ENCODE peak calls at places on chromosomes 2 and 18, in seven cellular contexts. One of them, this sample, is unnamed.
A peak's percentile ranks its signal among the peaks of the same experiment; 100 is the strongest.

GRCh38 chr2:96928277-96928781 is 58.1 kb downstream of the FAM178B start:
- DNase-seq in epithelial cell of proximal tubule: no peak
- DNase-seq in fibroblast of lung: no peak
- DNase-seq in A549: no peak
- DNase-seq in left lung: peak; percentile 33
- DNase-seq in skeletal muscle cell: peak; percentile 25
- DNase-seq in mesendoderm: no peak
- DNase-seq in this sample: no peak

GRCh38 chr2:19357383-19358241 is 811 bp downstream of the OSR1 start:
- DNase-seq in A549: no peak
- DNase-seq in left lung: peak; percentile 76
- DNase-seq in mesendoderm: peak; percentile 27
- DNase-seq in fibroblast of lung: peak; percentile 69
- DNase-seq in epithelial cell of proximal tubule: no peak
- DNase-seq in skeletal muscle cell: no peak
- DNase-seq in this sample: no peak

GRCh38 chr2:157194097-157194688 is 63.3 kb upstream of the GALNT5 start:
- DNase-seq in skeletal muscle cell: no peak
- DNase-seq in fibroblast of lung: peak; percentile 84
- DNase-seq in left lung: no peak
- DNase-seq in epithelial cell of proximal tubule: peak; percentile 13
- DNase-seq in mesendoderm: peak; percentile 57
- DNase-seq in A549: peak; percentile 63
- DNase-seq in this sample: peak; percentile 35

GRCh38 chr2:77521931-77522470 is at the start of gene LRRTM4:
- DNase-seq in A549: peak; percentile 7
- DNase-seq in left lung: no peak
- DNase-seq in epithelial cell of proximal tubule: no peak
- DNase-seq in mesendoderm: peak; percentile 71
- DNase-seq in skeletal muscle cell: no peak
- DNase-seq in fibroblast of lung: peak; percentile 36
- DNase-seq in this sample: peak; percentile 1

GRCh38 chr2:173766537-173767289 is 198.5 kb downstream of the SP3 start:
- DNase-seq in A549: no peak
- DNase-seq in mesendoderm: no peak
- DNase-seq in left lung: no peak
- DNase-seq in skeletal muscle cell: no peak
- DNase-seq in fibroblast of lung: no peak
- DNase-seq in epithelial cell of proximal tubule: no peak
- DNase-seq in this sample: no peak

GRCh38 chr2:25306767-25307368 is 34.9 kb downstream of the DNMT3A start:
- DNase-seq in fibroblast of lung: no peak
- DNase-seq in epithelial cell of proximal tubule: no peak
- DNase-seq in A549: no peak
- DNase-seq in skeletal muscle cell: no peak
- DNase-seq in mesendoderm: no peak
- DNase-seq in left lung: no peak
- DNase-seq in this sample: no peak

GRCh38 chr2:165113414-165113813 is 90.4 kb downstream of the SCN3A start:
- DNase-seq in epithelial cell of proximal tubule: no peak
- DNase-seq in skeletal muscle cell: peak; percentile 10
- DNase-seq in fibroblast of lung: peak; percentile 34
- DNase-seq in mesendoderm: peak; percentile 10
- DNase-seq in A549: no peak
- DNase-seq in left lung: no peak
- DNase-seq in this sample: no peak

GRCh38 chr2:239947361-239948045 is 77.6 kb downstream of the NDUFA10 start:
- DNase-seq in left lung: peak; percentile 72
- DNase-seq in skeletal muscle cell: no peak
- DNase-seq in A549: no peak
- DNase-seq in mesendoderm: no peak
- DNase-seq in fibroblast of lung: no peak
- DNase-seq in epithelial cell of proximal tubule: no peak
- DNase-seq in this sample: no peak

GRCh38 chr18:62523255-62523588 is 397 bp downstream of the ZCCHC2 start:
- DNase-seq in fibroblast of lung: no peak
- DNase-seq in left lung: no peak
- DNase-seq in epithelial cell of proximal tubule: no peak
- DNase-seq in skeletal muscle cell: no peak
- DNase-seq in mesendoderm: no peak
- DNase-seq in A549: no peak
- DNase-seq in this sample: no peak

GRCh38 chr2:191597186-191597751 is 80.7 kb upstream of the NABP1 start:
- DNase-seq in left lung: no peak
- DNase-seq in fibroblast of lung: no peak
- DNase-seq in A549: no peak
- DNase-seq in epithelial cell of proximal tubule: no peak
- DNase-seq in skeletal muscle cell: no peak
- DNase-seq in mesendoderm: no peak
- DNase-seq in this sample: no peak

GRCh38 chr2:72954376-72955187 is 37.3 kb downstream of the EMX1 start:
- DNase-seq in fibroblast of lung: no peak
- DNase-seq in epithelial cell of proximal tubule: no peak
- DNase-seq in left lung: peak; percentile 54
- DNase-seq in skeletal muscle cell: no peak
- DNase-seq in mesendoderm: no peak
- DNase-seq in A549: no peak
- DNase-seq in this sample: no peak

GRCh38 chr2:152493945-152494528 is 159.1 kb downstream of the FMNL2 start:
- DNase-seq in fibroblast of lung: no peak
- DNase-seq in skeletal muscle cell: no peak
- DNase-seq in epithelial cell of proximal tubule: no peak
- DNase-seq in left lung: no peak
- DNase-seq in A549: no peak
- DNase-seq in mesendoderm: peak; percentile 77
- DNase-seq in this sample: no peak

GRCh38 chr2:95300391-95300938 is 3.3 kb downstream of the KCNIP3 start:
- DNase-seq in skeletal muscle cell: no peak
- DNase-seq in mesendoderm: no peak
- DNase-seq in fibroblast of lung: no peak
- DNase-seq in left lung: no peak
- DNase-seq in epithelial cell of proximal tubule: no peak
- DNase-seq in A549: no peak
- DNase-seq in this sample: no peak

DNA sequence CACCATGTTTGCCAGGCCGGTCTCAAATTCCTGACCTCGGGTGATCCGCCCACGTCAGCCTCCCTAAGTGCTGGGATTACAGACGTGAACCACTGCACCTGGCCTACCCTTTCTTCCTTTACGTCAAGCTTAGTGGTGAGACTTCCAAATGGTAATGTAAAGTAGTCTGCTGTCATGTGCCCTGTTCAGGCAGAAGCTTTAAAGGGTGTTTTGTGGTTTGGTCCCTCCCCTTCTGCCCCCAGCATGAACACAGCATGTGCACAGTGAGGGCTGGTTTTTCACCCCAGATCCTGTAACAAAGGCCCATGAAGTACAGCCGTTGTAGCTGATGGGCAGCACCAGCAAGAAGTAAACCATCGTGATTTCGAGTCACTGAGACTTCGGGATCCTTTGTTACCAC is 2.7 kb upstream of the DTYMK start:
- DNase-seq in left lung: no peak
- DNase-seq in fibroblast of lung: no peak
- DNase-seq in skeletal muscle cell: no peak
- DNase-seq in mesendoderm: no peak
- DNase-seq in epithelial cell of proximal tubule: no peak
- DNase-seq in A549: no peak
- DNase-seq in this sample: no peak
- H3K4me3 ChIP-seq in left lung: no peak overlapping the region
- H3K4me3 ChIP-seq in fibroblast of lung: no peak overlapping the region
- H3K4me3 ChIP-seq in skeletal muscle cell: no peak overlapping the region
- H3K4me3 ChIP-seq in mesendoderm: no peak overlapping the region
- H3K4me3 ChIP-seq in epithelial cell of proximal tubule: no peak overlapping the region
- H3K4me3 ChIP-seq in A549: no peak overlapping the region
- H3K4me3 ChIP-seq in this sample: no peak overlapping the region

GRCh38 chr2:241846406-241846805 is 12.3 kb downstream of the PDCD1 start:
- DNase-seq in A549: no peak
- DNase-seq in skeletal muscle cell: no peak
- DNase-seq in left lung: no peak
- DNase-seq in fibroblast of lung: no peak
- DNase-seq in mesendoderm: no peak
- DNase-seq in epithelial cell of proximal tubule: no peak
- DNase-seq in this sample: no peak

GRCh38 chr2:241844066-241844728 is 14.5 kb downstream of the PDCD1 start:
- DNase-seq in left lung: peak; percentile 90
- DNase-seq in fibroblast of lung: peak; percentile 32
- DNase-seq in epithelial cell of proximal tubule: no peak
- DNase-seq in A549: peak; percentile 45
- DNase-seq in mesendoderm: peak; percentile 57
- DNase-seq in skeletal muscle cell: no peak
- DNase-seq in this sample: no peak

GRCh38 chr2:241842620-241843211 is 16.0 kb downstream of the PDCD1 start:
- DNase-seq in epithelial cell of proximal tubule: no peak
- DNase-seq in fibroblast of lung: no peak
- DNase-seq in A549: no peak
- DNase-seq in skeletal muscle cell: no peak
- DNase-seq in mesendoderm: no peak
- DNase-seq in left lung: peak; percentile 81
- DNase-seq in this sample: no peak

GRCh38 chr2:241843321-241844065 is 15.2 kb downstream of the PDCD1 start:
- DNase-seq in mesendoderm: no peak
- DNase-seq in fibroblast of lung: no peak
- DNase-seq in A549: no peak
- DNase-seq in skeletal muscle cell: no peak
- DNase-seq in epithelial cell of proximal tubule: no peak
- DNase-seq in left lung: no peak
- DNase-seq in this sample: no peak

DNA sequence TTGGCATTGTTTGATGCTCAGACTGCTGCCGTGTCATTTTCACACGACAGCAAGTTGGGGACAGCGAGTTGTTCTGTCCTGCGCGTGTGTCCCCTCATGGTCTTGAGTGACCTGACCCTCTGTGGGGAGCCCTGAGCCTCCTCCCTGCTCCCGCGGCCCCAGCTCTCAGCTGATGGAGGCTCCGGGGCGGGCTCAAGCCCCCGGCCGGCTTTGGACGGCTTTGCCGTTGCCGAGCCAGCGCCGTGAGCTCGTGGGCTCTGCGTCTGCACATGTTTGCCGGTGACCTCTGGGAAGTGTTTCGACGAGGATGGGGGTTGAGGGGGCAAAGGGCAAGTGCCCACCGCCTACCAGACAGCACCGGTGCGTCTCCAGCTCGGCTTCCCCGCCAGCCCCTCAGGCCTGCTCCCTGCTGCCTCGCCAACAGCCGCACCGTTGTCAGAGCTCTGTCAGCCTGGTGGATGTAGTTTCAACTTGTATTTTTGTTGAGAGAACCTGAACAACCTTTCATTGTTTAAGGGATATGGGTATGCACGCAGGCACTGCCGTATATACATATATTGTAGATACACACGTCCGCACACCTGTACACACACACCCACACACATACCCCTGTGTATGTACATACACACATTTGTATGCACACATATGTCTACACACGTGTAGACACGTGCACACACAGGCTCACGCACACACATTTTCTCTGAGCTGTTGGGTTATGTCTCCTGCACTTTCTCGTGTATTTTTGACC is 13.7 kb downstream of the PDCD1 start:
- DNase-seq in left lung: no peak
- DNase-seq in mesendoderm: no peak
- DNase-seq in A549: no peak
- DNase-seq in fibroblast of lung: no peak
- DNase-seq in skeletal muscle cell: no peak
- DNase-seq in epithelial cell of proximal tubule: no peak
- DNase-seq in this sample: no peak
- H3K4me3 ChIP-seq in left lung: peak overlapping the region; percentile 31
- H3K4me3 ChIP-seq in mesendoderm: no peak overlapping the region
- H3K4me3 ChIP-seq in A549: no peak overlapping the region
- H3K4me3 ChIP-seq in fibroblast of lung: no peak overlapping the region
- H3K4me3 ChIP-seq in skeletal muscle cell: peak overlapping the region; percentile 36
- H3K4me3 ChIP-seq in epithelial cell of proximal tubule: no peak overlapping the region
- H3K4me3 ChIP-seq in this sample: no peak overlapping the region

GRCh38 chr18:69402219-69402989 is 1.7 kb downstream of the DOK6 start:
- DNase-seq in fibroblast of lung: peak; percentile 3
- DNase-seq in A549: no peak
- DNase-seq in left lung: peak; percentile 53
- DNase-seq in mesendoderm: peak; percentile 41
- DNase-seq in epithelial cell of proximal tubule: no peak
- DNase-seq in skeletal muscle cell: no peak
- DNase-seq in this sample: no peak

GRCh38 chr18:69401475-69402218 is 959 bp downstream of the DOK6 start:
- DNase-seq in fibroblast of lung: peak; percentile 41
- DNase-seq in mesendoderm: peak; percentile 37
- DNase-seq in left lung: peak; percentile 61
- DNase-seq in A549: peak; percentile 2
- DNase-seq in skeletal muscle cell: no peak
- DNase-seq in epithelial cell of proximal tubule: no peak
- DNase-seq in this sample: no peak

GRCh38 chr18:69400253-69400975 is at the start of gene DOK6:
- DNase-seq in skeletal muscle cell: peak; percentile 21
- DNase-seq in epithelial cell of proximal tubule: no peak
- DNase-seq in fibroblast of lung: peak; percentile 83
- DNase-seq in A549: peak; percentile 16
- DNase-seq in mesendoderm: peak; percentile 88
- DNase-seq in left lung: peak; percentile 78
- DNase-seq in this sample: peak; percentile 75

GRCh38 chr18:69399253-69399652 is 1.4 kb upstream of the DOK6 start:
- DNase-seq in mesendoderm: peak; percentile 77
- DNase-seq in skeletal muscle cell: no peak
- DNase-seq in A549: no peak
- DNase-seq in left lung: no peak
- DNase-seq in epithelial cell of proximal tubule: no peak
- DNase-seq in fibroblast of lung: no peak
- DNase-seq in this sample: no peak

DNA sequence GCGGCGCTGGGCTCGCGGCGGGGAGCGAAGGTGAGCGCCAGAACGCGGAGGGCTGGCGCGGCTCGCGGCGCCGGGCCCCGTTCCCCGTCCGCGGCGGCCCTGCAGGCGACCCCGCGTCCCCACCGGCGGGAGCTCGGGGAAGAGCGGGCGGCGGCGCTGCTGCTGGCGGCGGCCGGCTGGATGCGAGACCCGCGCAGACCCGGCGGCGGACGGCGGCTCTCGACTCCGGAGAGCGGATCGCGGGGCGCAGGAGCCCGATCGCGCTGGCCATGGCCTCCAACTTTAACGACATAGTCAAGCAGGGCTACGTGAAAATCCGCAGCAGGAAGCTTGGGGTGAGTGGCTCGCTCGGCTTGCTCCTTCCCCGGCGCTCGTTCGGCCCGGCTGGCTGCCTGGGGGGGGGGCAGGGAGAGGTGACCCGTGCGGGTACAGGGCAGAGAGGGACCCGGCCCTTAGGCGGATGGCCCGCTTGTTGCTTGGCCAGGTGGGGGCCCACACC is 337 bp downstream of the DOK6 start:
- DNase-seq in fibroblast of lung: peak; percentile 51
- DNase-seq in left lung: peak; percentile 69
- DNase-seq in epithelial cell of proximal tubule: no peak
- DNase-seq in skeletal muscle cell: no peak
- DNase-seq in A549: no peak
- DNase-seq in mesendoderm: peak; percentile 47
- DNase-seq in this sample: no peak
- H3K4me3 ChIP-seq in fibroblast of lung: peak overlapping the region; percentile 71
- H3K4me3 ChIP-seq in left lung: peak overlapping the region; percentile 41
- H3K4me3 ChIP-seq in epithelial cell of proximal tubule: peak overlapping the region; percentile 56
- H3K4me3 ChIP-seq in skeletal muscle cell: peak overlapping the region; percentile 54
- H3K4me3 ChIP-seq in A549: peak overlapping the region; percentile 49
- H3K4me3 ChIP-seq in mesendoderm: peak overlapping the region; percentile 66
- H3K4me3 ChIP-seq in this sample: peak overlapping the region; percentile 67

DNA sequence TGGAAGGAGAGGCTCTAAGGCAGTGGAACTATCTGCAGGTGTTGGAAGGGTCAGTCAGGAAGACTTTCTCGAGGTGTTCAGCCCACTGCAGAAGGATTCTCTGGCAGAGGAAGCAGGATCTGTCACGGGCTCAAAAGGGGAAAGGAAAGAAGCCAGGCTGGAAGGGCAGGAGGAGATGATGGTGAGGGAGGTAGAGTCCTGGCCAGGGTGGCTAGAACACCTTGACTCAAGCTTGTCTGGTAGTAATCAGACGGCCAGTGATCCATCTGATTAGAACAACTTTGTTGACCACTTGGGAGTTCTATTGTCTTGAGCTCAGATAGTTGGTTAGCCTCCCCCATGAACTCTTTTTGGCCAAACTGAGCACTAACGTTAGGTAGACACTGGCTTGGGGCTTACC is 9.7 kb upstream of the ATOH8 start:
- DNase-seq in epithelial cell of proximal tubule: no peak
- DNase-seq in fibroblast of lung: no peak
- DNase-seq in skeletal muscle cell: no peak
- DNase-seq in mesendoderm: no peak
- DNase-seq in A549: no peak
- DNase-seq in left lung: no peak
- DNase-seq in this sample: no peak
- H3K4me3 ChIP-seq in epithelial cell of proximal tubule: no peak overlapping the region
- H3K4me3 ChIP-seq in fibroblast of lung: no peak overlapping the region
- H3K4me3 ChIP-seq in skeletal muscle cell: no peak overlapping the region
- H3K4me3 ChIP-seq in mesendoderm: no peak overlapping the region
- H3K4me3 ChIP-seq in A549: no peak overlapping the region
- H3K4me3 ChIP-seq in left lung: no peak overlapping the region
- H3K4me3 ChIP-seq in this sample: no peak overlapping the region